ENCODE peak calls at places on chromosomes 1 and 21, in four cellular contexts. Y is HEK293T, L is K562, K is HepG2. Z is an unnamed sample.

GRCh38 chr1:156848461-156849150 is 10.3 kb downstream of the INSRR start:
- DNase-seq in Y (no peak), L (peak; percentile 86), K (no peak), Z (peak; percentile 82)

GRCh38 chr1:237108299-237109040 is 66.5 kb downstream of the RYR2 start:
- DNase-seq in Y (no peak), L (no peak), K (no peak), Z (no peak)

GRCh38 chr1:10541286-10541685 is 66.5 kb downstream of the PEX14 start:
- DNase-seq in Y (no peak), L (no peak), K (no peak), Z (peak; percentile 68)

GRCh38 chr1:12595839-12596821 is 21.9 kb downstream of the DHRS3 start:
- DNase-seq in Y (no peak), L (no peak), K (no peak), Z (peak; percentile 89)

GRCh38 chr1:205477759-205478247 is 22.0 kb upstream of the BLACAT1 start:
- DNase-seq in Y (no peak), L (no peak), K (no peak), Z (no peak)

GRCh38 chr21:29418813-29419212 is 120.1 kb downstream of the BACH1 start:
- DNase-seq in Y (no peak), L (no peak), K (no peak), Z (no peak)

GRCh38 chr1:48823161-48823560 is 46.5 kb upstream of the BEND5 start:
- DNase-seq in Y (no peak), L (no peak), K (no peak), Z (no peak)

GRCh38 chr1:58971629-58972140 is 187.8 kb upstream of the JUN start:
- DNase-seq in Y (no peak), L (no peak), K (peak; percentile 66), Z (no peak)

GRCh38 chr21:28220670-28221069 is 772.0 kb downstream of the LTN1 start:
- DNase-seq in Y (no peak), L (no peak), K (no peak), Z (no peak)

GRCh38 chr1:46458190-46458589 is 31.4 kb upstream of the DMBX1 start:
- DNase-seq in Y (no peak), L (no peak), K (no peak), Z (no peak)

GRCh38 chr1:23745515-23745914 is 2.2 kb downstream of the ELOA start:
- DNase-seq in Y (peak; percentile 59), L (peak; percentile 54), K (peak; percentile 58), Z (no peak)

GRCh38 chr21:14862794-14863720 is 201.7 kb downstream of the NRIP1 start:
- DNase-seq in Y (no peak), L (no peak), K (peak; percentile 13), Z (no peak)

GRCh38 chr21:45283019-45283610 is 4.6 kb downstream of the POFUT2 start:
- DNase-seq in Y (no peak), L (no peak), K (no peak), Z (peak; percentile 8)

GRCh38 chr1:233391338-233391737 is 63.8 kb downstream of the MAP3K21 start:
- DNase-seq in Y (no peak), L (no peak), K (no peak), Z (no peak)

GRCh38 chr1:31010081-31010989 is 55.2 kb downstream of the PUM1 start:
- DNase-seq in Y (no peak), L (no peak), K (no peak), Z (no peak)

GRCh38 chr1:19424651-19425570 is 60.4 kb downstream of the CAPZB start:
- DNase-seq in Y (no peak), L (no peak), K (peak; percentile 91), Z (no peak)

DNA sequence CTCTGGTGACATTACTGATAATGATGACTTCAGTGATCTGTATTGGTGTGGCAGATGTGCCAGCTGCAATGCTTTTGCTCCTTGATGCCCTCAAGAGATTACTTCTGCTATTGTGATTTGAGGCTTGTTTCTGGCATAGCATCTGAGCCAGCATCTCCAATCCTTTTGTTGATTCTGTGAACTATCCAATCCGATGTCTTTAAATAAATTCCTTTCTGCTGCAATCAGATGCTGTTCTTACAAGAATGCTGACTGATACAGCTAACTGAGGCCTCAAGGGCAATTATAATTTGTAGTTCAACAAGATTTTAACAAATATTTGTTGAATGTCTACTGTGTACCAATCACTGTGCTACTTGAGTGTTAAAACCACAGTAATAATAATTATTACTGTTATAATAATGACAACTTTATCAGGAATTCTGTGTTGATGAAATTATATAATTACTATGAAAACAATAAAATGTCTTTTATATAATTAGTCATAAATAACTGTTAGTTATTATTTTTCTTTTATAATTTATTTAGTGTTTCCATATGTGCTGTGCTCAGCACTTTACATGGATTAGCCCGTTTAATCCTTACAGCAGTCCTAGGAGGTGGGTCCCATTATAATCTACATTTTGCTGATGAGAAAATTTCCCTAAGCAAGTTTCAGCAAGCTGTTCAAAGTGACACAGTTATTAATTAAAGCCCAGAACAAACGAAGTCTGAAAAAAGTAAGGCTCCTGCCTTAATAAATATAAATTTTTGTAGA is 308.2 kb downstream of the BRINP3 start:
- DNase-seq in Y (no peak), L (no peak), K (no peak), Z (no peak)
- TF ChIP-seq ELF4 in Y (no peak), L (no peak), K (no peak), Z (no peak)

GRCh38 chr1:106755682-106756406 is 300.6 kb upstream of the PRMT6 start:
- DNase-seq in Y (no peak), L (no peak), K (no peak), Z (no peak)

GRCh38 chr1:106753069-106753468 is 303.4 kb upstream of the PRMT6 start:
- DNase-seq in Y (no peak), L (no peak), K (no peak), Z (no peak)

GRCh38 chr1:106754957-106755356 is 301.5 kb upstream of the PRMT6 start:
- DNase-seq in Y (no peak), L (no peak), K (no peak), Z (no peak)

DNA sequence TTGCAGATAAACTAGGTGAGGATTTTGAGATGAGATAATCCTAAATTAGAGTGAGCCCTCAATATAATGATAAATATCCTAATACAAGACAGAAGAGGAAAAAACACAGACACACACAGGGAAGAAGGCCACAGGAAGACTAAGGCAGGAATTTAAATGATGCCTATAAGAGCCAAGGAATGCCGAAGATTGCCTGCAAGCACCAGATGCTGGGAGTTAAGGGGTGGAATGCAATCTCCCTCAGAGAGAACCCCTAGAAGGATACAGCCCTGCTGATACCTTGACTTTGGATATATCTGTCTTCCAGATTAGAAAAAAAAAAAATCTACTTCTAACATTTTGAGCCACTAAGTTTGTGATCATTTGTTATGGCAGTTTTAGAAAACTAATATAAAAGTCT is 299.7 kb upstream of the PRMT6 start:
- DNase-seq in Y (no peak), L (no peak), K (no peak), Z (no peak)
- TF ChIP-seq ELF4 in Y (no peak), L (no peak), K (no peak), Z (no peak)

GRCh38 chr1:1573843-1574720 is 581 bp downstream of the SSU72 start:
- DNase-seq in Y (peak; percentile 74), L (peak; percentile 82), K (peak; percentile 57), Z (peak; percentile 67)
- TF ChIP-seq ELF4 in Y (no peak), L (peak; percentile 4), K (no peak), Z (peak; percentile 63)

DNA sequence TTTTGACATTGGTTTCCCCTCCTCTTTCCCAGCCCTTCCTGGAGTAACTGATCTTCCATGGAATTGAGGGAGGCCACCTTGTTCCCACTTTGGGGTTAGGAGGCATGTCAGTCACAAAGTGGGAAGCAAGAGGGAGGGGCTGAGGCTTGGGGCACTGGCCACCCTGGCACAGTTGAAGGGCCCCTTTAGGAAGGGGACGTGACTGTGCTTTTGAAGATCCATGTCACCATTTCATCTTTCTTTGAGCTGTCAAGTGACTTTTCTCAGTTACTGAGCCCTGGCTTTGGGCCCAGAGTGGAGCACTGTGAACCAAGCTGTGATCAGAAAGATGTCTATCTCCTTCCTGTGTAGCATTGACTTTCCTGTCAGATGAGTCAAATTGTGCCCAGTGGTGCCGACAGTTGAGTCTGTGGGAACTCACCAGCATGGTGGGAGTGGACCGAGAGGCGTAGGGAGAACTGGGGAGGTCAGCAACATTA is 38.5 kb upstream of the TDRD10 start:
- DNase-seq in Y (no peak), L (no peak), K (no peak), Z (no peak)
- TF ChIP-seq ELF4 in Y (no peak), L (no peak), K (no peak), Z (no peak)

DNA sequence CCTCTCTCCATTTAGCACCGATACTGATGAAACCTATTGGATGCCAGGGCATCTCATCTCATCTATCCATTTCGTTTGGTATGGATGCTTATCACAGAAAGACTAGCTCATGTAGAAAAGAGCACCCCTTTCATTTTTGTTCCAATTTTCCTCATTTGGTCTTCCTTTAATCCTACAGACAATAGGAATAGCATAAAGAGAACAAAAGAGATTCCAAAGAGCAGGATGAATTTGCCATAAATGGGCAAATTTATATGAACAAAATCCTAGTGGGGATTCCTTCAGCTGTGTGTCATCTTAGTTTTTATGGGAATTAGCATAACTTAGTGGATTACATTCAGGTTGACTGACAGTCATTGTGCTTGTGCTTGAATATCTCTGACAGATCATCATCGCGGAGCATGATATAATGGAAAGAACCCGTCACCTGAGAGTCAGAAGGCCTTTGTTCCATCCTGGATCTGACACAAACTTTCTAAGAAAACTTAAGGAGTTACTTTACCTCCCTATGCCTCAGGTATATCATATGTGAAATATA is 777.5 kb upstream of the ADGRL2 start:
- DNase-seq in Y (no peak), L (no peak), K (no peak), Z (no peak)
- TF ChIP-seq ELF4 in Y (no peak), L (no peak), K (no peak), Z (no peak)

GRCh38 chr21:41715649-41716321 is 51.1 kb downstream of the RIPK4 start:
- DNase-seq in Y (no peak), L (no peak), K (peak; percentile 98), Z (no peak)
- TF ChIP-seq ELF4 in Y (no peak), L (no peak), K (no peak), Z (no peak)

GRCh38 chr21:39114871-39115658 is 68.2 kb downstream of the PSMG1 start:
- DNase-seq in Y (no peak), L (no peak), K (peak; percentile 29), Z (no peak)
- TF ChIP-seq ELF4 in Y (no peak), L (no peak), K (no peak), Z (no peak)